ENCODE peak calls at places on chromosomes 2 and 18, in four cellular contexts. E, B, D and G are unnamed samples.

GRCh38 chr2:21772624-21773023 is 648.9 kb downstream of the TDRD15 start:
- DNase-seq in E (peak; percentile 61), B (no peak), D (no peak), G (peak; percentile 88)

GRCh38 chr2:27831279-27832050 is 58.7 kb downstream of the RBKS start:
- DNase-seq in E (peak; percentile 36), B (no peak), D (no peak), G (no peak)

GRCh38 chr18:73594749-73595148 is 552.9 kb downstream of the FBXO15 start:
- DNase-seq in E (no peak), B (no peak), D (no peak), G (no peak)

GRCh38 chr18:43780782-43781340 is 503.6 kb upstream of the SYT4 start:
- DNase-seq in E (peak; percentile 75), B (no peak), D (no peak), G (peak; percentile 62)

GRCh38 chr2:74374509-74375205 is 5.5 kb downstream of the DCTN1 start:
- DNase-seq in E (no peak), B (peak; percentile 70), D (peak; percentile 63), G (peak; percentile 76)

GRCh38 chr18:7224198-7224597 is 6.7 kb upstream of the LRRC30 start:
- DNase-seq in E (no peak), B (no peak), D (no peak), G (no peak)

GRCh38 chr2:61135510-61135909 is 26.5 kb upstream of the C2orf74 start:
- DNase-seq in E (peak; percentile 66), B (no peak), D (peak; percentile 20), G (peak; percentile 61)

GRCh38 chr18:35463050-35463449 is 34.7 kb downstream of the INO80C start:
- DNase-seq in E (no peak), B (no peak), D (no peak), G (peak; percentile 86)

GRCh38 chr18:51257150-51257549 is 59.7 kb upstream of the MEX3C start:
- DNase-seq in E (no peak), B (no peak), D (no peak), G (no peak)

GRCh38 chr2:144496660-144497598 is 23.0 kb downstream of the ZEB2 start:
- DNase-seq in E (no peak), B (no peak), D (no peak), G (no peak)

GRCh38 chr2:21656330-21657075 is 532.7 kb downstream of the TDRD15 start:
- DNase-seq in E (no peak), B (no peak), D (no peak), G (no peak)

GRCh38 chr2:226184540-226184939 is 615.1 kb downstream of the IRS1 start:
- DNase-seq in E (no peak), B (no peak), D (no peak), G (no peak)

GRCh38 chr2:240319221-240319854 is 116.1 kb upstream of the GPC1 start:
- DNase-seq in E (no peak), B (no peak), D (no peak), G (peak; percentile 17)

GRCh38 chr18:55908790-55909408 is 320.9 kb upstream of the TCF4 start:
- DNase-seq in E (no peak), B (no peak), D (no peak), G (peak; percentile 48)

GRCh38 chr2:126342457-126342856 is 313.5 kb upstream of the GYPC start:
- DNase-seq in E (no peak), B (no peak), D (no peak), G (no peak)

GRCh38 chr18:78950386-78950785 is 29.2 kb upstream of the SALL3 start:
- DNase-seq in E (no peak), B (no peak), D (no peak), G (no peak)

GRCh38 chr2:28391564-28392296 is 928 bp upstream of the FOSL2 start:
- DNase-seq in E (peak; percentile 94), B (peak; percentile 98), D (peak; percentile 99), G (peak; percentile 96)

GRCh38 chr2:162890690-162891311 is 52.2 kb upstream of the KCNH7 start:
- DNase-seq in E (peak; percentile 83), B (no peak), D (no peak), G (peak; percentile 31)

GRCh38 chr2:218046234-218046633 is 22.8 kb upstream of the RUFY4 start:
- DNase-seq in E (no peak), B (no peak), D (no peak), G (peak; percentile 18)

GRCh38 chr2:73018188-73018825 is 53.2 kb downstream of the SFXN5 start:
- DNase-seq in E (peak; percentile 62), B (no peak), D (no peak), G (peak; percentile 24)

GRCh38 chr2:63668000-63668399 is 79.2 kb downstream of the MDH1 start:
- DNase-seq in E (no peak), B (no peak), D (no peak), G (no peak)

GRCh38 chr2:207984765-207985480 is 40.4 kb downstream of the PLEKHM3 start:
- DNase-seq in E (no peak), B (no peak), D (no peak), G (no peak)

GRCh38 chr18:23986610-23987359 is 27.8 kb upstream of the TTC39C start:
- DNase-seq in E (no peak), B (no peak), D (no peak), G (no peak)

GRCh38 chr18:77061946-77062517 is 70.6 kb downstream of the MBP start:
- DNase-seq in E (no peak), B (no peak), D (no peak), G (no peak)

GRCh38 chr2:40412456-40412855 is 39.4 kb downstream of the SLC8A1 start:
- DNase-seq in E (no peak), B (no peak), D (no peak), G (no peak)

GRCh38 chr2:158189526-158189925 is 87.8 kb downstream of the UPP2 start:
- DNase-seq in E (no peak), B (no peak), D (no peak), G (no peak)

GRCh38 chr2:158192515-158193234 is 91.0 kb downstream of the UPP2 start:
- DNase-seq in E (no peak), B (no peak), D (no peak), G (no peak)

GRCh38 chr2:158191076-158191566 is 89.4 kb downstream of the UPP2 start:
- DNase-seq in E (peak; percentile 68), B (no peak), D (no peak), G (no peak)

GRCh38 chr2:158194229-158194628 is 92.6 kb downstream of the UPP2 start:
- DNase-seq in E (no peak), B (no peak), D (no peak), G (no peak)

GRCh38 chr2:158191569-158191968 is 89.9 kb downstream of the UPP2 start:
- DNase-seq in E (no peak), B (no peak), D (no peak), G (no peak)
- H3K4me3 ChIP-seq in E (peak overlapping the region; percentile 70), B (no peak overlapping the region), D (no peak overlapping the region), G (no peak overlapping the region)

GRCh38 chr2:166126014-166126639 is 1.7 kb downstream of the SCN1A start:
- DNase-seq in E (peak; percentile 72), B (no peak), D (no peak), G (peak; percentile 6)

GRCh38 chr2:166128156-166128505 is 311 bp upstream of the SCN1A start:
- DNase-seq in E (no peak), B (no peak), D (no peak), G (no peak)

GRCh38 chr2:166125557-166125956 is 2.3 kb downstream of the SCN1A start:
- DNase-seq in E (no peak), B (no peak), D (no peak), G (no peak)

GRCh38 chr2:166127217-166128155 is at the start of gene SCN1A:
- DNase-seq in E (peak; percentile 85), B (no peak), D (peak; percentile 8), G (peak; percentile 40)
- H3K4me3 ChIP-seq in E (no peak within 1 kb of the TSS), B (no peak within 1 kb of the TSS), D (no peak within 1 kb of the TSS), G (no peak within 1 kb of the TSS)

GRCh38 chr2:201152999-201153398 is 29.9 kb upstream of the CASP10 start:
- DNase-seq in E (no peak), B (no peak), D (no peak), G (no peak)

GRCh38 chr2:201156051-201156450 is 26.9 kb upstream of the CASP10 start:
- DNase-seq in E (no peak), B (no peak), D (no peak), G (no peak)

GRCh38 chr2:201154615-201155014 is 28.3 kb upstream of the CASP10 start:
- DNase-seq in E (no peak), B (no peak), D (no peak), G (no peak)

GRCh38 chr2:201157694-201158093 is 25.2 kb upstream of the CASP10 start:
- DNase-seq in E (no peak), B (peak; percentile 28), D (peak; percentile 53), G (no peak)

GRCh38 chr2:201158111-201158929 is 24.6 kb upstream of the CASP10 start:
- DNase-seq in E (peak; percentile 81), B (peak; percentile 66), D (peak; percentile 94), G (peak; percentile 87)
- H3K4me3 ChIP-seq in E (no peak overlapping the region), B (no peak overlapping the region), D (no peak overlapping the region), G (no peak overlapping the region)

GRCh38 chr2:58535182-58535581 is 294.1 kb upstream of the FANCL start:
- DNase-seq in E (no peak), B (no peak), D (no peak), G (no peak)
- H3K4me3 ChIP-seq in E (no peak overlapping the region), B (no peak overlapping the region), D (no peak overlapping the region), G (no peak overlapping the region)

GRCh38 chr18:41992698-41993097 is 37.7 kb downstream of the PIK3C3 start:
- DNase-seq in E (no peak), B (no peak), D (no peak), G (no peak)
- H3K4me3 ChIP-seq in E (no peak overlapping the region), B (no peak overlapping the region), D (no peak overlapping the region), G (no peak overlapping the region)

GRCh38 chr2:222795671-222796357 is 65.0 kb upstream of the ACSL3 start:
- DNase-seq in E (no peak), B (no peak), D (no peak), G (no peak)
- H3K4me3 ChIP-seq in E (no peak overlapping the region), B (no peak overlapping the region), D (no peak overlapping the region), G (no peak overlapping the region)

DNA sequence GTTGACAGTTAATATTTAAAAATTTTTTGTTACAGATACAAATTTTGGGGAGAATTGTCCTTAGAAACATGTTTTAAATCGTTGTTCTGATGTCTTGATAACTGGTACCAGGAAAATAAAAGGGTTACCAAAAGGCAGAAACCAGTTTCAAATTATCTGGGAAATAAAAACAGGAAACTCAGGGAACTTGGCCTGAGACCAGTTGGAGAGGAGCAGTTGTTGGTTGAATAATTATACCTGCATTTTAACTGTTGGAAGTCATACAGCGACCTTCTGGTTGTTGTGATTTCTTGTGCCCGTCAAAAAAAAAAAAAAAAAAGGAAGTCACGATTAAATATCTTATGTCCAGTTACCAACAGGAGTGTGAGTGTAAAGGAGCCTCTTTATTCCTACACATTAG is 51.8 kb downstream of the CRIM1 start:
- DNase-seq in E (no peak), B (no peak), D (no peak), G (no peak)
- H3K4me3 ChIP-seq in E (no peak overlapping the region), B (no peak overlapping the region), D (no peak overlapping the region), G (no peak overlapping the region)

GRCh38 chr2:241818229-241818942 is 9.4 kb downstream of the NEU4 start:
- DNase-seq in E (no peak), B (peak; percentile 9), D (peak; percentile 29), G (no peak)
- H3K4me3 ChIP-seq in E (no peak overlapping the region), B (no peak overlapping the region), D (no peak overlapping the region), G (no peak overlapping the region)